ENCODE peak calls at places on chromosomes 13 and 19, in nine cellular contexts. O, P, D, X, K, N, A, G and C are unnamed samples.
A peak's percentile ranks its signal among the peaks of the same experiment; 100 is the strongest.

GRCh38 chr19:4935449-4935848 is 26.1 kb downstream of the UHRF1 start:
- DNase-seq in A (no peak), P (no peak), K (no peak), D (no peak), N (no peak), X (no peak), G (no peak), O (no peak), C (no peak)

GRCh38 chr13:106513025-106513424 is 22.4 kb downstream of the EFNB2 start:
- DNase-seq in N (no peak), X (no peak), G (no peak), D (no peak), K (no peak), A (no peak), P (no peak), O (no peak), C (peak; percentile 40)

GRCh38 chr13:93784191-93784590 is 557.6 kb downstream of the GPC6 start:
- DNase-seq in N (no peak), D (no peak), A (no peak), X (no peak), K (no peak), P (no peak), G (no peak), O (no peak), C (no peak)

GRCh38 chr19:51094696-51095279 is 12.1 kb upstream of the KLK14 start:
- DNase-seq in O (peak; percentile 43), A (no peak), P (no peak), D (no peak), X (no peak), N (peak; percentile 44), K (no peak), G (no peak), C (no peak)

GRCh38 chr19:14114854-14115253 is 2.7 kb downstream of the PRKACA start:
- DNase-seq in D (no peak), O (peak; percentile 71), P (no peak), X (peak; percentile 71), N (peak; percentile 51), G (no peak), A (no peak), K (no peak), C (peak; percentile 57)

GRCh38 chr19:14563989-14564650 is 7.7 kb downstream of the NDUFB7 start:
- DNase-seq in A (no peak), N (peak; percentile 83), G (no peak), D (no peak), P (no peak), X (no peak), K (no peak), O (peak; percentile 44), C (no peak)

GRCh38 chr19:35053667-35054293 is 12.3 kb downstream of the HPN start:
- DNase-seq in A (no peak), X (no peak), P (no peak), N (no peak), O (no peak), G (no peak), K (no peak), D (no peak), C (no peak)

GRCh38 chr13:31773538-31773937 is 34.2 kb downstream of the RXFP2 start:
- DNase-seq in K (no peak), X (no peak), N (no peak), O (no peak), G (no peak), P (no peak), A (peak; percentile 84), D (no peak), C (peak; percentile 64)

GRCh38 chr13:27463500-27463899 is 13.1 kb upstream of the MTIF3 start:
- DNase-seq in P (no peak), D (no peak), A (no peak), O (no peak), N (no peak), X (no peak), K (no peak), G (no peak), C (no peak)

GRCh38 chr13:20320885-20321284 is 88.8 kb upstream of the GJB6 start:
- DNase-seq in K (no peak), G (no peak), A (no peak), O (no peak), P (no peak), D (no peak), N (no peak), X (no peak), C (no peak)

GRCh38 chr13:99894835-99895427 is 76.6 kb downstream of the ZIC5 start:
- DNase-seq in P (no peak), O (no peak), N (no peak), G (no peak), A (no peak), K (no peak), D (no peak), X (peak; percentile 18), C (no peak)

GRCh38 chr19:48606463-48607358 is at the start of gene SPACA4:
- DNase-seq in G (no peak), O (no peak), N (no peak), A (no peak), P (no peak), D (no peak), X (no peak), K (no peak), C (no peak)

GRCh38 chr19:48609571-48610108 is 3.1 kb downstream of the SPACA4 start:
- DNase-seq in D (no peak), X (no peak), O (no peak), A (no peak), K (no peak), P (no peak), G (no peak), N (no peak), C (no peak)

GRCh38 chr19:48611872-48612271 is 3.0 kb downstream of the FAM83E start:
- DNase-seq in X (no peak), O (no peak), N (no peak), K (no peak), G (no peak), A (no peak), D (no peak), P (no peak), C (no peak)

GRCh38 chr19:48607359-48607755 is 815 bp downstream of the SPACA4 start:
- DNase-seq in N (no peak), P (no peak), O (no peak), A (no peak), G (no peak), D (no peak), K (no peak), X (no peak), C (no peak)

GRCh38 chr19:48608798-48609263 is 2.3 kb downstream of the SPACA4 start:
- DNase-seq in O (no peak), X (peak; percentile 68), K (peak; percentile 28), A (peak; percentile 43), P (no peak), D (no peak), G (no peak), N (peak; percentile 66), C (peak; percentile 78)
- TF ChIP-seq CTCF in O (peak; percentile 25), X (peak; percentile 47), K (peak; percentile 50), A (peak; percentile 66), P (peak; percentile 61), D (peak; percentile 12), G (peak; percentile 40), N (peak; percentile 76), C (peak; percentile 58)

DNA sequence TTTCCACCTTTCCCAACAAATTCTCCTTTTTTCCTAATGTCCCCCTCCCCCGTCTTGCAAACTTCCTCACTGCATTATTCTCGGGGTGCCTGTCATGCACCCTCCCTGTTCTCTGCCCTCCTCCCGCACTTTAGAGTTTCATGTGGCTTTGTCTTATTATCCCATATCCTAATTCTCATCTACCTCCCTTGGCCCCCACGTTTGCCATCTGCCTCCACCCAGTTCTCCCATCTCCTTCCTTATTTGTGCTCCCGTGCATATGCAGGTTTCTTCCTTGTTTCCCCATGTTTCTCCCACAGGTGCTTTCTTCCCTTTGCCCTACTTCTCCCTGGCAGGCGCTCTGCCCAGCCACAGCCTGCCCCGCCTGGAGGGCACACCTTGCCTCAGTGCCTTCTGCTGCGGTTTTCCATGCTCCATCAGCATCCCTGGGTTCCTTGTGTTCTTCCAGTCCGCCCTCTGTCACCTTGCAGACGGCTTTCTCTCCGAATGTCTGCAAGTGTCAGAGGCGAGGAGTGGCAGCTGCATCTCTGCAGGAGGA is 1.5 kb downstream of the SPATA13 start:
- DNase-seq in O (no peak), P (no peak), K (no peak), G (no peak), A (no peak), X (peak; percentile 78), N (no peak), D (no peak), C (no peak)
- H3K4me3 ChIP-seq in O (peak overlapping the region; percentile 66), P (peak overlapping the region; percentile 94), K (no peak overlapping the region), G (peak overlapping the region; percentile 95), A (peak overlapping the region; percentile 90), X (peak overlapping the region; percentile 50), N (no peak overlapping the region), D (peak overlapping the region; percentile 75), C (peak overlapping the region; percentile 83)

GRCh38 chr13:51212808-51213728 is 9.1 kb upstream of the FAM124A start:
- DNase-seq in N (no peak), K (no peak), D (no peak), O (no peak), X (no peak), P (no peak), A (no peak), G (no peak), C (no peak)
- TF ChIP-seq CTCF in N (no peak), K (no peak), D (no peak), O (no peak), X (no peak), P (no peak), A (no peak), G (no peak), C (no peak)

DNA sequence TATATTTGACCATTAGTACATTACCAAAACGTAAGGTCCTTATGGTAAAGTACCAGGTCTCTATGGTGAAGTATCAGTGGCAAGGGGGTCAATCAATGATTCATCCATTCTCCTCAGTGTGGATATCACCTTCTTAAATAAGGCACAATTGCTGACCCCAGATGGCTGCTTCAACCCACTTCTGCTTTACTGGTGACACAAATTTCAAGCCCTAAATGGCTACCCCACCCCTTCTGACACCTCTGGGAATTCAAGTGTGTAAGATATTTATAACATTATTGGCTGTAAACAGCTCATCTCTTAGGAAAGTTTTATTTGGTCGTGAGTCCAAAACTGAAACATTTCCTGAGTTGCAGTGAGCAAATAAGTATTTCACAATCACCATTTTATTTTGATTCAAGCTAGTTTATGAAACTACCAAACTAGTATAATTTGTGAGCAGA is 7.9 kb upstream of the WBP4 start:
- DNase-seq in D (no peak), P (no peak), G (no peak), O (peak; percentile 46), X (no peak), N (no peak), K (no peak), A (peak; percentile 85), C (peak; percentile 37)
- H3K4me3 ChIP-seq in D (no peak overlapping the region), P (no peak overlapping the region), G (no peak overlapping the region), O (no peak overlapping the region), X (no peak overlapping the region), N (no peak overlapping the region), K (no peak overlapping the region), A (peak overlapping the region; percentile 38), C (peak overlapping the region; percentile 33)

GRCh38 chr19:45848922-45849321 is 14.0 kb downstream of the SYMPK start:
- DNase-seq in D (no peak), X (no peak), G (no peak), K (no peak), N (no peak), A (no peak), O (no peak), P (no peak), C (no peak)
- TF ChIP-seq CTCF in D (no peak), X (no peak), G (no peak), K (no peak), N (no peak), A (peak; percentile 33), O (no peak), P (no peak), C (peak; percentile 31)